ENCODE peak calls at places on chromosomes 11 and 22, in six cellular contexts. M is IMR-90, H is MM.1S, W is iPS DF 6.9, Z is tibial artery, R is GM23248. G is an unnamed sample. For H3K4me1, the result is how much of the 10 kb centered on the place peaks cover.

GRCh38 chr11:86151188-86152005 is 82.5 kb upstream of the PICALM start:
- DNase-seq in M (peak), H (peak), W (no peak), Z (peak), R (peak), G (no peak)

GRCh38 chr11:8017071-8017470 is 29.9 kb downstream of the EIF3F start:
- DNase-seq in M (no peak), H (no peak), W (no peak), Z (no peak), R (no peak), G (no peak)

GRCh38 chr22:43257549-43257948 is 70.6 kb upstream of the TTLL12 start:
- DNase-seq in M (no peak), H (no peak), W (no peak), Z (no peak), R (no peak), G (no peak)

GRCh38 chr22:48424661-48425060 is 1403.0 kb downstream of the BRD1 start:
- DNase-seq in M (no peak), H (no peak), W (no peak), Z (no peak), R (no peak), G (no peak)

GRCh38 chr11:88604255-88604654 is 266.7 kb upstream of the CTSC start:
- DNase-seq in M (peak), H (no peak), W (no peak), Z (no peak), R (peak), G (no peak)

GRCh38 chr11:79100093-79100704 is 340.6 kb downstream of the TENM4 start:
- DNase-seq in M (peak), H (peak), W (peak), Z (peak), R (peak), G (no peak)

GRCh38 chr22:28282346-28282745 is 363.3 kb upstream of the PITPNB start:
- DNase-seq in M (peak), H (no peak), W (no peak), Z (no peak), R (peak), G (no peak)

GRCh38 chr11:12728417-12728816 is 54.2 kb downstream of the TEAD1 start:
- DNase-seq in M (peak), H (no peak), W (no peak), Z (no peak), R (no peak), G (no peak)

GRCh38 chr22:20107951-20108756 is 7.8 kb upstream of the RANBP1 start:
- DNase-seq in M (no peak), H (no peak), W (no peak), Z (no peak), R (no peak), G (no peak)

GRCh38 chr11:68253682-68254081 is 18.1 kb downstream of the C11orf24 start:
- DNase-seq in M (no peak), H (no peak), W (no peak), Z (no peak), R (no peak), G (no peak)
- H3K4me1 ChIP-seq in M (under half), H (under half), W (under half), Z (under half), R (under half), G (under half)

DNA sequence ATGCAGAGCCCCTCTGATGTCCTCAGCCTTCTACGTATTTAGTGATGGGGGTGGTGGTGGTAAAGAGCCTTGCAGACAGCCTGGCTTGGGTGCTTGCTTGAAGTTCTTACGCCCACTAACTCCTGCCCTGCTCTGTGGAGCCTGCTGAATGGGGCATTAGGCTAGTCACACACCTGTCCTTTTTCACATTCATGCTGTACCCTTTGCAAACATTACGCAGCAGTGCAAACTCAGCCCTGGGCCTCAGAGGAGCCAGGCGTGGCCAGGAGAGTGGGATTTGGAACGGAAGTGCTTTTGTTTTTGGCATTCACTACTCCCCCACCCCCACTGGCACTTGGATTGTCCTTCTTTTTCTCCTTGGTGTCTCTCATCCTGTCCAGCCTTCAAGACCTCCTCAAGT is 26.5 kb downstream of the ZBTB16 start:
- DNase-seq in M (no peak), H (no peak), W (no peak), Z (no peak), R (no peak), G (no peak)
- H3K4me1 ChIP-seq in M (under half), H (under half), W (under half), Z (under half), R (under half), G (under half)

DNA sequence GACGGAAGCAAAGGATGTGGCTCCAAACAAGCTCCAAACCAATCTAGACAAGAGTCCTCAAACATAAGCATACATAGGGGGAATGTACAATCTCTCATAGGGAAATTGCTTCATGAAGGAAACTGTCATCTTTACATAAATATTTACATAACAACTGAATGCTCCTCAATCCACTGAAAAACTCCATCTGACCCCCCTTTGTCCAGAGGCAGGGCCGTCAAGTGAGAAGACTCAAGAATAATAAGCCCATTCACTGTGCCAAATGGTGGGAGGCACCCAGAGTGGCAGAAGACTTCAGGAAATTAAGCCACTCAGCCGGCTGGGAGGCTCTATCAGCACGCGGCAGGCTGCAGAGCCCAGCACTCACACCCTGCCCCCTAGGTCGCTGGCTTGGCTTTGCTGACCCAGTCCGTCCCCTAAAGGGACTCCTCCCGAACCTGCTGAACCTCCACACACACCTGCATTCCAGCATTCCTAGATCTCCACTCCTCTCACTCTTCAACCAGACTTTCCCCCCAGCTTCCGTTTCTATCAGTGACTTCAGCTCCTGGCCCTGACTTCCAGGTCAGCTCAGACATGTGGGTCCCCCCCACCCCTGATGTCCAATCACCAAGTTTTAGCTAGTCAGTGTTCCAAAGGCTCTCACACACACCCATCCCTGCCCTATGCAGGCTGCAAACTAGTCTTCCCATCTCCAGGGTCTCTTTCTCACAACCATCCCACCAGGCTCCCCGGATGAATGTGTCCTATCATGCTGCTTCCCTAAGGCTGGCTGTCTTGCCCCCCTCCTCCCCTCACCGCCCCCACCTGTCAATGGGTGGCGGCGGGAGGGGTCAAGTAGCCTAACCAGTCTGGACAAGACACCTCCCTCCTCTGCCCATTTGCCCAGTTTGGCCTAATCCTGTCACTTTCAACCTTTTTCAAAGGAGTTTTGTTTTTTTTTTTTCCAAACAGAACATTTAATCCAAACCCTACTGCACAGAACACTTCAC is 11.3 kb downstream of the VPS37C start:
- DNase-seq in M (peak), H (no peak), W (no peak), Z (no peak), R (no peak), G (no peak)
- H3K4me1 ChIP-seq in M (under half), H (under half), W (under half), Z (under half), R (under half), G (under half)

GRCh38 chr11:67417425-67417824 is 1.9 kb downstream of the CARNS1 start:
- DNase-seq in M (no peak), H (no peak), W (no peak), Z (no peak), R (no peak), G (no peak)
- H3K4me1 ChIP-seq in M (under half), H (under half), W (under half), Z (under half), R (under half), G (under half)

GRCh38 chr11:65917434-65918210 is 1.2 kb downstream of the C11orf68 start:
- DNase-seq in M (no peak), H (no peak), W (no peak), Z (no peak), R (peak), G (no peak)
- H3K4me1 ChIP-seq in M (under half), H (under half), W (under half), Z (under half), R (half or more), G (under half)